ENCODE peak calls at places on chromosome 2, in seven cellular contexts. One of them, this sample, is unnamed.

GRCh38 chr2:228629251-228629650 is 447.8 kb upstream of the SPHKAP start:
- DNase-seq in esophagus squamous epithelium: no peak
- DNase-seq in lower leg skin: no peak
- DNase-seq in NB4: no peak
- DNase-seq in stomach: no peak
- DNase-seq in transverse colon: no peak
- DNase-seq in suprapubic skin: no peak
- DNase-seq in this sample: no peak

GRCh38 chr2:221458588-221458987 is 113.5 kb downstream of the EPHA4 start:
- DNase-seq in esophagus squamous epithelium: no peak
- DNase-seq in lower leg skin: no peak
- DNase-seq in NB4: no peak
- DNase-seq in stomach: no peak
- DNase-seq in transverse colon: no peak
- DNase-seq in suprapubic skin: no peak
- DNase-seq in this sample: no peak

GRCh38 chr2:96832751-96833507 is 10.9 kb downstream of the ANKRD23 start:
- DNase-seq in esophagus squamous epithelium: no peak
- DNase-seq in lower leg skin: no peak
- DNase-seq in NB4: no peak
- DNase-seq in stomach: peak
- DNase-seq in transverse colon: no peak
- DNase-seq in suprapubic skin: no peak
- DNase-seq in this sample: peak

GRCh38 chr2:187854801-187855200 is 300.6 kb upstream of the TFPI start:
- DNase-seq in esophagus squamous epithelium: no peak
- DNase-seq in lower leg skin: no peak
- DNase-seq in NB4: no peak
- DNase-seq in stomach: no peak
- DNase-seq in transverse colon: no peak
- DNase-seq in suprapubic skin: no peak
- DNase-seq in this sample: no peak

GRCh38 chr2:113212245-113213060 is 38.7 kb downstream of the PSD4 start:
- DNase-seq in esophagus squamous epithelium: no peak
- DNase-seq in lower leg skin: peak
- DNase-seq in NB4: no peak
- DNase-seq in stomach: no peak
- DNase-seq in transverse colon: no peak
- DNase-seq in suprapubic skin: peak
- DNase-seq in this sample: peak

GRCh38 chr2:24675338-24675737 is 117.9 kb downstream of the PTRHD1 start:
- DNase-seq in esophagus squamous epithelium: no peak
- DNase-seq in lower leg skin: no peak
- DNase-seq in NB4: no peak
- DNase-seq in stomach: no peak
- DNase-seq in transverse colon: no peak
- DNase-seq in suprapubic skin: no peak
- DNase-seq in this sample: no peak

GRCh38 chr2:30678410-30679137 is 128.7 kb downstream of the CAPN13 start:
- DNase-seq in esophagus squamous epithelium: no peak
- DNase-seq in lower leg skin: peak
- DNase-seq in NB4: no peak
- DNase-seq in stomach: peak
- DNase-seq in transverse colon: no peak
- DNase-seq in suprapubic skin: no peak
- DNase-seq in this sample: no peak

GRCh38 chr2:122414911-122415310 is 659.5 kb downstream of the TSN start:
- DNase-seq in esophagus squamous epithelium: no peak
- DNase-seq in lower leg skin: no peak
- DNase-seq in NB4: no peak
- DNase-seq in stomach: no peak
- DNase-seq in transverse colon: no peak
- DNase-seq in suprapubic skin: no peak
- DNase-seq in this sample: no peak

GRCh38 chr2:223724831-223725230 is 112.6 kb downstream of the AP1S3 start:
- DNase-seq in esophagus squamous epithelium: no peak
- DNase-seq in lower leg skin: no peak
- DNase-seq in NB4: no peak
- DNase-seq in stomach: no peak
- DNase-seq in transverse colon: no peak
- DNase-seq in suprapubic skin: no peak
- DNase-seq in this sample: no peak

GRCh38 chr2:159044804-159045286 is 76.4 kb downstream of the TANC1 start:
- DNase-seq in esophagus squamous epithelium: no peak
- DNase-seq in lower leg skin: peak
- DNase-seq in NB4: no peak
- DNase-seq in stomach: no peak
- DNase-seq in transverse colon: peak
- DNase-seq in suprapubic skin: no peak
- DNase-seq in this sample: no peak

GRCh38 chr2:109258905-109259540 is 130.0 kb downstream of the SH3RF3 start:
- DNase-seq in esophagus squamous epithelium: no peak
- DNase-seq in lower leg skin: no peak
- DNase-seq in NB4: no peak
- DNase-seq in stomach: no peak
- DNase-seq in transverse colon: no peak
- DNase-seq in suprapubic skin: no peak
- DNase-seq in this sample: peak

GRCh38 chr2:95272781-95273180 is 1.5 kb upstream of the PROM2 start:
- DNase-seq in esophagus squamous epithelium: no peak
- DNase-seq in lower leg skin: no peak
- DNase-seq in NB4: no peak
- DNase-seq in stomach: peak
- DNase-seq in transverse colon: no peak
- DNase-seq in suprapubic skin: peak
- DNase-seq in this sample: peak

GRCh38 chr2:23944527-23944926 is 4.3 kb downstream of the UBXN2A start:
- DNase-seq in esophagus squamous epithelium: no peak
- DNase-seq in lower leg skin: no peak
- DNase-seq in NB4: no peak
- DNase-seq in stomach: no peak
- DNase-seq in transverse colon: no peak
- DNase-seq in suprapubic skin: no peak
- DNase-seq in this sample: no peak

GRCh38 chr2:114442545-114442944 is at the start of gene DPP10:
- DNase-seq in esophagus squamous epithelium: no peak
- DNase-seq in lower leg skin: no peak
- DNase-seq in NB4: peak
- DNase-seq in stomach: no peak
- DNase-seq in transverse colon: peak
- DNase-seq in suprapubic skin: no peak
- DNase-seq in this sample: no peak

GRCh38 chr2:97870396-97870843 is 125.3 kb downstream of the TMEM131 start:
- DNase-seq in esophagus squamous epithelium: no peak
- DNase-seq in lower leg skin: peak
- DNase-seq in NB4: peak
- DNase-seq in stomach: no peak
- DNase-seq in transverse colon: no peak
- DNase-seq in suprapubic skin: no peak
- DNase-seq in this sample: no peak

GRCh38 chr2:36360063-36360462 is 4.5 kb downstream of the CRIM1 start:
- DNase-seq in esophagus squamous epithelium: no peak
- DNase-seq in lower leg skin: no peak
- DNase-seq in NB4: no peak
- DNase-seq in stomach: no peak
- DNase-seq in transverse colon: no peak
- DNase-seq in suprapubic skin: no peak
- DNase-seq in this sample: no peak

GRCh38 chr2:206521612-206522011 is 78.3 kb downstream of the ADAM23 start:
- DNase-seq in esophagus squamous epithelium: no peak
- DNase-seq in lower leg skin: no peak
- DNase-seq in NB4: peak
- DNase-seq in stomach: no peak
- DNase-seq in transverse colon: no peak
- DNase-seq in suprapubic skin: no peak
- DNase-seq in this sample: no peak

GRCh38 chr2:230012242-230012884 is 56.4 kb downstream of the SLC16A14 start:
- DNase-seq in esophagus squamous epithelium: no peak
- DNase-seq in lower leg skin: no peak
- DNase-seq in NB4: no peak
- DNase-seq in stomach: no peak
- DNase-seq in transverse colon: no peak
- DNase-seq in suprapubic skin: no peak
- DNase-seq in this sample: no peak

GRCh38 chr2:28206786-28207185 is 185.9 kb upstream of the FOSL2 start:
- DNase-seq in esophagus squamous epithelium: no peak
- DNase-seq in lower leg skin: no peak
- DNase-seq in NB4: no peak
- DNase-seq in stomach: no peak
- DNase-seq in transverse colon: no peak
- DNase-seq in suprapubic skin: no peak
- DNase-seq in this sample: no peak

GRCh38 chr2:55779459-55780421 is 86.1 kb upstream of the PNPT1 start:
- DNase-seq in esophagus squamous epithelium: no peak
- DNase-seq in lower leg skin: no peak
- DNase-seq in NB4: no peak
- DNase-seq in stomach: no peak
- DNase-seq in transverse colon: no peak
- DNase-seq in suprapubic skin: no peak
- DNase-seq in this sample: no peak

GRCh38 chr2:51297488-51297887 is 265.6 kb upstream of the NRXN1 start:
- DNase-seq in esophagus squamous epithelium: no peak
- DNase-seq in lower leg skin: no peak
- DNase-seq in NB4: no peak
- DNase-seq in stomach: no peak
- DNase-seq in transverse colon: no peak
- DNase-seq in suprapubic skin: no peak
- DNase-seq in this sample: no peak

GRCh38 chr2:22737144-22737543 is 647.8 kb upstream of the KLHL29 start:
- DNase-seq in esophagus squamous epithelium: no peak
- DNase-seq in lower leg skin: no peak
- DNase-seq in NB4: peak
- DNase-seq in stomach: no peak
- DNase-seq in transverse colon: no peak
- DNase-seq in suprapubic skin: no peak
- DNase-seq in this sample: no peak

GRCh38 chr2:3602553-3603339 is 7.8 kb downstream of the COLEC11 start:
- DNase-seq in esophagus squamous epithelium: no peak
- DNase-seq in lower leg skin: no peak
- DNase-seq in NB4: no peak
- DNase-seq in stomach: no peak
- DNase-seq in transverse colon: no peak
- DNase-seq in suprapubic skin: no peak
- DNase-seq in this sample: no peak

DNA sequence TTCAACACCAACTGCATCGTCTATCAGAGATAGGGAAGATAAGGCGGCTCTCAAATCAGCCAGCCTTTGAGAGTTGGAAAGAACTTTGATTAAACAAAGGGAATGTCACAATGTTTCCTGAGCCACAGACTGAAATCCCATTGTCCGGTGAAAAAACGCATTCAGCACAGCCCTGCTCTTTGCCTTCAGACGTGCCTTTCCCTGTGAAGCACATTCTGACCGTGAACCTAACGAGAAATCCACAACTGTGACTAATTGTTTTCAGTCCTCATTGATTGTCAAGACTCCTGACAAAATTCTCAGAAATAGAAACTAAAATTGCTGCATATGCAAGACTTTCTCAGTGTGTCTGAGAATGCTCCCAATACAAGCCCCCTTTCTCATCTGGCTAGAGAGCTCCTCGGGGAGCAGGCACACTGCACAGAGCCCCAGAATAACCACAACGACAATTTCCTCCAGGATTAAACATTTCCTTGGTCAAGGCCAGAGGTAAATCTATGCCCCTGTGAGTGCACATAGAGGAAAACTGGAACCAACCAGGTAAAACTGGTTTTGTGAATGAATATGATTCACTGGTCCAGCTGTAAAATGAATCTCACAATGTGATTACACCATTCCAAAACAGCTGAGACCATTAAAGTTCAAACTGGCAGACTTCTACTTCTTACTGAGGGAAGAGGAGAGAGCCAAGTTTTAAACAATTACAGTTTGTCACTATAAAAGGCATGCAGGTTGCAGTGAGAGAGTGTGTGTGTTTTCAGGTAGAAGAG is 561.9 kb upstream of the ID2 start:
- DNase-seq in esophagus squamous epithelium: no peak
- DNase-seq in lower leg skin: no peak
- DNase-seq in NB4: no peak
- DNase-seq in stomach: no peak
- DNase-seq in transverse colon: peak
- DNase-seq in suprapubic skin: no peak
- DNase-seq in this sample: no peak
- TF ChIP-seq POLR2A in esophagus squamous epithelium: no peak
- TF ChIP-seq POLR2A in lower leg skin: no peak
- TF ChIP-seq POLR2A in NB4: no peak
- TF ChIP-seq POLR2A in stomach: no peak
- TF ChIP-seq POLR2A in transverse colon: peak
- TF ChIP-seq POLR2A in suprapubic skin: no peak
- TF ChIP-seq POLR2A in this sample: no peak

GRCh38 chr2:49687873-49688272 is 533.6 kb upstream of the FSHR start:
- DNase-seq in esophagus squamous epithelium: no peak
- DNase-seq in lower leg skin: no peak
- DNase-seq in NB4: peak
- DNase-seq in stomach: no peak
- DNase-seq in transverse colon: no peak
- DNase-seq in suprapubic skin: no peak
- DNase-seq in this sample: no peak
- TF ChIP-seq CTCF in esophagus squamous epithelium: no peak
- TF ChIP-seq CTCF in lower leg skin: no peak
- TF ChIP-seq CTCF in NB4: peak
- TF ChIP-seq CTCF in stomach: no peak
- TF ChIP-seq CTCF in transverse colon: no peak
- TF ChIP-seq CTCF in suprapubic skin: no peak
- TF ChIP-seq CTCF in this sample: no peak

DNA sequence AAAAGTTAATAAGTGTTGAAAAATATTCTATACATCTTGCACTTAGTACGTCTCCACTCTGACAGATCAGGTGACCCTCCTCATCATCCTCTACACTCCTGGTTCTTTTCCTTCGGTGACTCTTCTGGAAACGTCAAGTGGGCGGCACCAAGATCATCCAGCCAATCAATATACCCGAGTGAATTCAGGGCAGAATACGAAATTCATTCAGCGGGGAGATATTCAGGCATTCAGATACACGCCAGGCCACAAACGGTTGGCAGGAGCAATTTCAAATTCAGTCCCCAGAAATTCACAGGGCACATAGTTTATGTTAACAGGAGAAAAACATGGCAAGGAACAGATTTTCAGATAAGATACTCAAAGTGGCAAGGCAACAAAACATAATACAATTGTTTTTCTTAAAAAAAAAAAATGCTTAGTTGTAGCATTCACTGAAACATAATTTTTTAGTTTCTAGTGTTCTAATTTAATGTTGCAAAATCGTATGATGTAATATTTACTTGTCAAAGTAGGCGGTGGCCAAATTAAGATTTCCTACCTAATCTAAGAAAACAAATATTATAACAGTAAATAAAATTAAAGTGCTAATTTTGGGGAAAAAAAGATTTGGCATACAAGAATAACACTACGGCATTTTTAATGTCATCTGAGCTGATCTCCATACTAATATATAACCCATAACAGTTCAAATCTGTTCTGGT is 4.2 kb downstream of the CLK1 start:
- DNase-seq in esophagus squamous epithelium: no peak
- DNase-seq in lower leg skin: no peak
- DNase-seq in NB4: no peak
- DNase-seq in stomach: no peak
- DNase-seq in transverse colon: no peak
- DNase-seq in suprapubic skin: no peak
- DNase-seq in this sample: peak
- TF ChIP-seq POLR2A in esophagus squamous epithelium: no peak
- TF ChIP-seq POLR2A in lower leg skin: no peak
- TF ChIP-seq POLR2A in NB4: no peak
- TF ChIP-seq POLR2A in stomach: no peak
- TF ChIP-seq POLR2A in transverse colon: no peak
- TF ChIP-seq POLR2A in suprapubic skin: no peak
- TF ChIP-seq POLR2A in this sample: peak

GRCh38 chr2:10122500-10123280 is at the start of gene RRM2:
- DNase-seq in esophagus squamous epithelium: peak
- DNase-seq in lower leg skin: peak
- DNase-seq in NB4: peak
- DNase-seq in stomach: peak
- DNase-seq in transverse colon: peak
- DNase-seq in suprapubic skin: peak
- DNase-seq in this sample: peak
- TF ChIP-seq CTCF in esophagus squamous epithelium: no peak
- TF ChIP-seq CTCF in lower leg skin: no peak
- TF ChIP-seq CTCF in NB4: no peak
- TF ChIP-seq CTCF in stomach: no peak
- TF ChIP-seq CTCF in transverse colon: no peak
- TF ChIP-seq CTCF in suprapubic skin: no peak
- TF ChIP-seq CTCF in this sample: no peak

This sample was measured in uterus.